ENCODE peak calls at places on chromosomes 2 and 18, in four cellular contexts. One of them, this sample, is unnamed. For H3K4me1, the result is how much of the 10 kb centered on the place peaks cover.

GRCh38 chr2:52810460-52810859 is 957.1 kb upstream of the CHAC2 start:
- DNase-seq in uterus: no peak
- DNase-seq in pancreas: no peak
- DNase-seq in small intestine: no peak
- DNase-seq in this sample: no peak

GRCh38 chr18:35775887-35776286 is 194.3 kb downstream of the GALNT1 start:
- DNase-seq in uterus: no peak
- DNase-seq in pancreas: no peak
- DNase-seq in small intestine: no peak
- DNase-seq in this sample: no peak

GRCh38 chr2:143171817-143172216 is 42.6 kb downstream of the ARHGAP15 start:
- DNase-seq in uterus: no peak
- DNase-seq in pancreas: no peak
- DNase-seq in small intestine: no peak
- DNase-seq in this sample: no peak

GRCh38 chr18:79404567-79404910 is 8.8 kb downstream of the NFATC1 start:
- DNase-seq in uterus: no peak
- DNase-seq in pancreas: no peak
- DNase-seq in small intestine: no peak
- DNase-seq in this sample: no peak

GRCh38 chr2:195390686-195391085 is 266.3 kb upstream of the SLC39A10 start:
- DNase-seq in uterus: no peak
- DNase-seq in pancreas: no peak
- DNase-seq in small intestine: no peak
- DNase-seq in this sample: no peak

GRCh38 chr2:2842466-2842865 is 511.4 kb upstream of the MYT1L start:
- DNase-seq in uterus: peak
- DNase-seq in pancreas: peak
- DNase-seq in small intestine: no peak
- DNase-seq in this sample: no peak

GRCh38 chr2:148614332-148615049 is 30.1 kb upstream of the EPC2 start:
- DNase-seq in uterus: no peak
- DNase-seq in pancreas: no peak
- DNase-seq in small intestine: no peak
- DNase-seq in this sample: peak

GRCh38 chr2:222572761-222573174 is 83.1 kb downstream of the FARSB start:
- DNase-seq in uterus: no peak
- DNase-seq in pancreas: no peak
- DNase-seq in small intestine: no peak
- DNase-seq in this sample: no peak

GRCh38 chr2:794554-795244 is 117.5 kb upstream of the TMEM18 start:
- DNase-seq in uterus: no peak
- DNase-seq in pancreas: no peak
- DNase-seq in small intestine: no peak
- DNase-seq in this sample: no peak

GRCh38 chr2:111186933-111187332 is 66.2 kb downstream of the BCL2L11 start:
- DNase-seq in uterus: no peak
- DNase-seq in pancreas: no peak
- DNase-seq in small intestine: no peak
- DNase-seq in this sample: no peak

GRCh38 chr2:233707979-233708644 is 4.6 kb upstream of the UGT1A5 start:
- DNase-seq in uterus: no peak
- DNase-seq in pancreas: no peak
- DNase-seq in small intestine: no peak
- DNase-seq in this sample: no peak

GRCh38 chr18:32612651-32613050 is 142.0 kb upstream of the GAREM1 start:
- DNase-seq in uterus: no peak
- DNase-seq in pancreas: no peak
- DNase-seq in small intestine: no peak
- DNase-seq in this sample: no peak

GRCh38 chr2:36389081-36389480 is 33.5 kb downstream of the CRIM1 start:
- DNase-seq in uterus: no peak
- DNase-seq in pancreas: no peak
- DNase-seq in small intestine: peak
- DNase-seq in this sample: no peak
- H3K4me1 ChIP-seq in uterus: under half
- H3K4me1 ChIP-seq in pancreas: under half
- H3K4me1 ChIP-seq in small intestine: under half
- H3K4me1 ChIP-seq in this sample: under half

GRCh38 chr2:65227035-65227470 is 578 bp upstream of the ACTR2 start:
- DNase-seq in uterus: peak
- DNase-seq in pancreas: no peak
- DNase-seq in small intestine: peak
- DNase-seq in this sample: no peak

GRCh38 chr2:65231892-65232477 is 4.4 kb downstream of the ACTR2 start:
- DNase-seq in uterus: no peak
- DNase-seq in pancreas: no peak
- DNase-seq in small intestine: no peak
- DNase-seq in this sample: no peak

GRCh38 chr2:65227471-65228248 is at the start of gene ACTR2:
- DNase-seq in uterus: peak
- DNase-seq in pancreas: peak
- DNase-seq in small intestine: peak
- DNase-seq in this sample: peak

GRCh38 chr2:65231121-65231520 is 3.5 kb downstream of the ACTR2 start:
- DNase-seq in uterus: no peak
- DNase-seq in pancreas: no peak
- DNase-seq in small intestine: no peak
- DNase-seq in this sample: no peak

DNA sequence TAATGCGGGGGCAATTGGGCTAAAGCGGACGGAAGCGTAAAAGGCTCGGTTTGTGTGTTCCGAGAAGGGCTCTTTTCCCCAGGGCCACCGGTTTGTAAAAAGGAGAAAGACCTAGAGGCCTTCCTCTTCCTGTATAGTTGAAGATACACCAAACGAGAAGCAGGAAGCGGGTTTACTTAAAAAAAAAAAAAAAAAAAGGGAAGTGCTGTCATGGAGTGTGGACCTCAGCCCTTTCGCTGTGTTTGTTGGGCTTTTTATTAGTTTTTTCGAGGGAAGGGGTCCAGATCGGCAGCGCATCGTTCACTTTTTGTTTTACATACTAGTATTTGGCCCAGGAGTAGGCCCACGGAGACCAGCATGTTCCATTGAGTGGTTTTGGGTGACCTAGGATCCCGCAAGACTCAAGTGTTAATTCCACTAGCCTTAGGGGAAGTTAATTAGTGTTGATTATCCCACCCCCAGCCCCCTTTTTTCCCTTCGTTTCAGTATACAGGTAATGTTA is 669 bp downstream of the ACTR2 start:
- DNase-seq in uterus: no peak
- DNase-seq in pancreas: no peak
- DNase-seq in small intestine: peak
- DNase-seq in this sample: no peak
- H3K4me1 ChIP-seq in uterus: under half
- H3K4me1 ChIP-seq in pancreas: under half
- H3K4me1 ChIP-seq in small intestine: under half
- H3K4me1 ChIP-seq in this sample: half or more

GRCh38 chr2:130848518-130849210 is 11.9 kb downstream of the ARHGEF4 start:
- DNase-seq in uterus: no peak
- DNase-seq in pancreas: no peak
- DNase-seq in small intestine: no peak
- DNase-seq in this sample: no peak
- H3K4me1 ChIP-seq in uterus: under half
- H3K4me1 ChIP-seq in pancreas: under half
- H3K4me1 ChIP-seq in small intestine: under half
- H3K4me1 ChIP-seq in this sample: under half

DNA sequence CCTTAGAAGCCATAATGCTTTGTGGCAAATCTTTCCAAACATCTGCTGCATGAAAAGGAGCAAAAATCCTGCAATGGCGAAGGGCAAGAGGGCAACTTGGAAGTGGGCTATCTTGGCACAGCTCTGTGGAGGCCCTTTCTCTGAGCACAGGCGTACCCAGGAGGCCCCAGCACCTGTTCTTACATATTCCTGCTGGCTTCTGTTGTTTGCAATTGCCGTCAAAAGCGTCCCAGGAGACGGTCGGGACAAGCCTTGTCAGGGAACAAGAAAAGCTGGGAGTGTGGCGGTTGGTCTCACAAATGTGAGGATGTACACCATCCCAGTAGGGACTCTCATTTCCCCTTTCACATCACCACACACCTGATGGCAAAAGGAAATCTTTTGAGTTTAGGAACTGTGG is 94.6 kb upstream of the EFEMP1 start:
- DNase-seq in uterus: no peak
- DNase-seq in pancreas: no peak
- DNase-seq in small intestine: no peak
- DNase-seq in this sample: no peak
- H3K4me1 ChIP-seq in uterus: under half
- H3K4me1 ChIP-seq in pancreas: under half
- H3K4me1 ChIP-seq in small intestine: under half
- H3K4me1 ChIP-seq in this sample: under half

GRCh38 chr2:95670167-95670566 is 78.4 kb downstream of the TRIM43 start:
- DNase-seq in uterus: no peak
- DNase-seq in pancreas: no peak
- DNase-seq in small intestine: no peak
- DNase-seq in this sample: no peak

GRCh38 chr2:95669441-95669994 is 77.7 kb downstream of the TRIM43 start:
- DNase-seq in uterus: no peak
- DNase-seq in pancreas: no peak
- DNase-seq in small intestine: no peak
- DNase-seq in this sample: no peak

GRCh38 chr2:95677346-95677745 is 85.5 kb downstream of the TRIM43 start:
- DNase-seq in uterus: no peak
- DNase-seq in pancreas: no peak
- DNase-seq in small intestine: no peak
- DNase-seq in this sample: no peak

GRCh38 chr2:95670686-95671085 is 78.9 kb downstream of the TRIM43 start:
- DNase-seq in uterus: no peak
- DNase-seq in pancreas: no peak
- DNase-seq in small intestine: no peak
- DNase-seq in this sample: no peak

GRCh38 chr2:95674186-95674585 is 82.4 kb downstream of the TRIM43 start:
- DNase-seq in uterus: no peak
- DNase-seq in pancreas: no peak
- DNase-seq in small intestine: no peak
- DNase-seq in this sample: no peak
- H3K4me1 ChIP-seq in uterus: under half
- H3K4me1 ChIP-seq in pancreas: under half
- H3K4me1 ChIP-seq in small intestine: under half
- H3K4me1 ChIP-seq in this sample: under half

DNA sequence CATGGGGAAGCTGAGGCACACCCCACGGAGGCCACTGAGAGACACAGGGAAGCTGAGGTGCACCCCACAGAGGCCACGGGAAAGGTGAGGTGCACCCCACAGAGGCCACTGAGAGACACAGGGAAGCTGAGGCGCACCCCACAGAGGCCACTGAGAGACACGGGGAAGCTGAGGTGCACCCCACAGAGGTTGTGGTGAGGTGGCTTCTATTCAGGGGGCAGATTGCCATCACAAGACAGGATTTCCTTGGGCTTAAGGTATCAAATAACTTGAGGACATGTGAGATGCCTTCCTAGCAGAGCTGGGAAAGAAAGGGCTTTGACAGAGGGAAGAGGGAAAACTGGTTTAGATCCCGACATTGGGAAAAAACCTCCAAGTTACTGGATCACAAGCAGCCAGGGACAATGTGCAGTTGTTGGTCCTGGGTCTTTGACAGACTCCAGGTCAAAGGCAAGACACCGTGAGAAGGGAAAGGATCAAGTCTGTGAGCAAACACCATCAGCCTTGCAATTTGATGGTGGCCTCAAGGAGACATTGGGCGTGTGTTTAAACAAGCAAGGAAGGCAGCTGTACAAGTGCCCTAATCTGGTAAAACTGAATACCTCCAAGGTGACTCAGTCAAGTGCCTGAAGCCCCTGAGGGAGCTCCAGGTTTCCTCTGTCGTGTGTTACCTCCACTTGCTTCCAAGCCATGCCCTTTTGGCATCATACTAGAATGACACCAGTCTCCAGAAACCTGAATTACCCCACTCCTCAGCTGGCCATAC is 133.2 kb upstream of the EPAS1 start:
- DNase-seq in uterus: no peak
- DNase-seq in pancreas: no peak
- DNase-seq in small intestine: no peak
- DNase-seq in this sample: peak
- H3K4me1 ChIP-seq in uterus: under half
- H3K4me1 ChIP-seq in pancreas: under half
- H3K4me1 ChIP-seq in small intestine: under half
- H3K4me1 ChIP-seq in this sample: under half

DNA sequence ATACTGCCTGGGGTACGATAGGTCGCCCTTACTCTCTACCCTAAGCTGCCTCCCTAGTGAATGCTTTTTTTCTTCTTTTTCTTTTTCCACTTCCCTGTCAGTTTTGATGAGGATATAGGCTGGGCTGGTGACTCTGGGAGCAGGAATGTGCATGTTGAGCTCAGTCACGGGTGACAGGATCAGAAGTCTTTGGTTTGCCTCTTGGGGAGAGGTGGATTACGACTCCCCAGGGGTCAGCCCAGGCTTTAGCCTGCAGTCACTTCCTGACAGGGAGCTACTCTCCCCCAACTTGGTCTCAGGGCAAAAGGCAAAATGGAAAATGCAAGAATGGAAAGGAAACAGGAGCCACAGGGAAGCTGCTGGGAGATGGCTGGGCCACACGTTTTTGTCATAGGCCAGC is 57.3 kb downstream of the THNSL2 start:
- DNase-seq in uterus: no peak
- DNase-seq in pancreas: no peak
- DNase-seq in small intestine: no peak
- DNase-seq in this sample: no peak
- H3K4me1 ChIP-seq in uterus: under half
- H3K4me1 ChIP-seq in pancreas: under half
- H3K4me1 ChIP-seq in small intestine: under half
- H3K4me1 ChIP-seq in this sample: under half

GRCh38 chr2:223759569-223760430 is 77.6 kb downstream of the AP1S3 start:
- DNase-seq in uterus: no peak
- DNase-seq in pancreas: no peak
- DNase-seq in small intestine: peak
- DNase-seq in this sample: no peak

GRCh38 chr2:223764796-223765195 is 72.6 kb downstream of the AP1S3 start:
- DNase-seq in uterus: no peak
- DNase-seq in pancreas: no peak
- DNase-seq in small intestine: no peak
- DNase-seq in this sample: no peak

GRCh38 chr2:223762853-223763252 is 74.5 kb downstream of the AP1S3 start:
- DNase-seq in uterus: no peak
- DNase-seq in pancreas: no peak
- DNase-seq in small intestine: peak
- DNase-seq in this sample: no peak

GRCh38 chr2:223758131-223758840 is 79.1 kb downstream of the AP1S3 start:
- DNase-seq in uterus: no peak
- DNase-seq in pancreas: no peak
- DNase-seq in small intestine: no peak
- DNase-seq in this sample: no peak

GRCh38 chr2:223760838-223761502 is 76.4 kb downstream of the AP1S3 start:
- DNase-seq in uterus: no peak
- DNase-seq in pancreas: peak
- DNase-seq in small intestine: peak
- DNase-seq in this sample: peak
- H3K4me1 ChIP-seq in uterus: under half
- H3K4me1 ChIP-seq in pancreas: under half
- H3K4me1 ChIP-seq in small intestine: under half
- H3K4me1 ChIP-seq in this sample: under half

DNA sequence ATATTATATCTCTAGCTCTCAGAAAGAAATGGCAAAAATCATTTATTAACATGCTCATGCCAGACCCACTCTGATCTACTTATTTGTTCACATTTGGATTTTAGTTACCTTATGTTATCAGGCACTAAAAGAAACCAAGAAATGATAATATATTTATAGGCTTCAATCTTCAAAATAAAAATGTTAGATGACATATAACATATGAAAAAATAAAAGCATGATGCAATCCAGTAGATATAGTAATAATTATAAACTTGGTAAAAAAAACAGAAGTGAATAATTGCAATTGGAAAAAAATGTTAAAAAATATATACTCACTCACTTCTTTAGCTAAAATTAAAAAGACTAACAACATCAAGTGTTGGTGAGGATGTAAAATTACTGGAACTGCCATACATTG is 248.3 kb upstream of the VRK2 start:
- DNase-seq in uterus: no peak
- DNase-seq in pancreas: no peak
- DNase-seq in small intestine: no peak
- DNase-seq in this sample: no peak
- H3K4me1 ChIP-seq in uterus: under half
- H3K4me1 ChIP-seq in pancreas: under half
- H3K4me1 ChIP-seq in small intestine: under half
- H3K4me1 ChIP-seq in this sample: under half